ENCODE peak calls at places on chromosomes 2 and 18, in five cellular contexts. Q is mucosa of descending colon, V is EL, A is right atrium auricular region, B is substantia nigra. J is an unnamed sample.

GRCh38 chr2:120161190-120161589 is 62.0 kb downstream of the TMEM185B start:
- DNase-seq in Q (no peak), V (no peak), A (no peak), B (no peak), J (no peak)

GRCh38 chr18:49447810-49448745 is 12.4 kb downstream of the DYM start:
- DNase-seq in A (no peak), V (peak), Q (peak), B (no peak), J (no peak)

GRCh38 chr2:196481323-196481695 is 158.2 kb upstream of the CCDC150 start:
- DNase-seq in V (peak), B (no peak), Q (no peak), A (no peak), J (no peak)

GRCh38 chr2:88091943-88092342 is 24.3 kb downstream of the SMYD1 start:
- DNase-seq in A (no peak), B (no peak), V (no peak), Q (no peak), J (no peak)

GRCh38 chr2:15363142-15363541 is 198.0 kb downstream of the NBAS start:
- DNase-seq in V (peak), B (no peak), Q (no peak), A (no peak), J (no peak)

GRCh38 chr2:229701716-229702115 is 12.6 kb downstream of the DNER start:
- DNase-seq in B (no peak), A (no peak), V (no peak), Q (no peak), J (no peak)

GRCh38 chr2:97726311-97727064 is 13.1 kb downstream of the ZAP70 start:
- DNase-seq in Q (no peak), B (no peak), V (peak), A (no peak), J (no peak)

GRCh38 chr2:3662239-3662638 is 4.2 kb downstream of the ALLC start:
- DNase-seq in A (no peak), V (peak), Q (no peak), B (no peak), J (no peak)

GRCh38 chr2:205696541-205697441 is 14.5 kb downstream of the NRP2 start:
- DNase-seq in B (peak), V (no peak), A (no peak), Q (no peak), J (no peak)

GRCh38 chr2:37843554-37843953 is 81.5 kb upstream of the RMDN2 start:
- DNase-seq in Q (no peak), V (peak), A (no peak), B (no peak), J (no peak)

GRCh38 chr18:3594760-3595241 is 144.8 kb downstream of the TGIF1 start:
- DNase-seq in A (no peak), Q (peak), V (peak), B (no peak), J (no peak)

GRCh38 chr2:201135396-201135795 is 19.4 kb downstream of the CFLAR start:
- DNase-seq in A (no peak), Q (no peak), V (no peak), B (no peak), J (no peak)

GRCh38 chr2:45685299-45685698 is 33.8 kb downstream of the PRKCE start:
- DNase-seq in A (no peak), V (no peak), B (no peak), Q (peak), J (no peak)

GRCh38 chr18:58222439-58223125 is 178.6 kb downstream of the NEDD4L start:
- DNase-seq in B (no peak), Q (peak), V (peak), A (no peak), J (no peak)

GRCh38 chr2:238087211-238087610 is 12.9 kb upstream of the ESPNL start:
- DNase-seq in V (no peak), A (no peak), B (no peak), Q (no peak), J (no peak)

GRCh38 chr2:24083567-24084385 is 858 bp downstream of the TP53I3 start:
- DNase-seq in A (peak), V (peak), B (no peak), Q (peak), J (no peak)

GRCh38 chr18:79575891-79576685 is 103.5 kb upstream of the CTDP1 start:
- DNase-seq in A (no peak), Q (no peak), V (no peak), B (no peak), J (no peak)

GRCh38 chr18:8773980-8774379 is 68.6 kb downstream of the MTCL1 start:
- DNase-seq in Q (no peak), B (no peak), A (no peak), V (no peak), J (no peak)

GRCh38 chr18:46301081-46301480 is 196.9 kb downstream of the HAUS1 start:
- DNase-seq in V (no peak), A (no peak), B (no peak), Q (no peak), J (no peak)

GRCh38 chr2:205680067-205680466 is 2.2 kb upstream of the NRP2 start:
- DNase-seq in A (no peak), B (no peak), V (peak), Q (peak), J (no peak)

GRCh38 chr2:170747921-170748320 is 22.3 kb upstream of the ERICH2 start:
- DNase-seq in V (peak), B (no peak), A (no peak), Q (no peak), J (no peak)

GRCh38 chr2:229980440-229981184 is 58.3 kb downstream of the FBXO36 start:
- DNase-seq in B (no peak), V (peak), Q (peak), A (peak), J (no peak)

GRCh38 chr18:49227456-49227855 is 233.0 kb downstream of the DYM start:
- DNase-seq in B (no peak), Q (peak), V (no peak), A (no peak), J (no peak)

GRCh38 chr18:48940854-48941531 is 9.8 kb downstream of the SMAD7 start:
- DNase-seq in Q (peak), B (no peak), V (no peak), A (no peak), J (no peak)

GRCh38 chr2:190180313-190181065 is 118.0 kb upstream of the MSTN start:
- DNase-seq in B (peak), A (peak), V (peak), Q (peak), J (no peak)

GRCh38 chr2:96305091-96305978 is at the start of gene SNRNP200:
- DNase-seq in A (peak), Q (peak), B (peak), V (peak), J (no peak)

GRCh38 chr2:217065695-217066405 is 206.0 kb upstream of the TNP1 start:
- DNase-seq in Q (no peak), V (peak), B (no peak), A (no peak), J (no peak)

GRCh38 chr2:235926229-235926628 is 242.0 kb downstream of the GBX2 start:
- DNase-seq in A (no peak), Q (no peak), B (no peak), V (no peak), J (peak)

GRCh38 chr2:9071032-9071431 is 67.5 kb upstream of the MBOAT2 start:
- DNase-seq in B (no peak), Q (peak), V (peak), A (no peak), J (no peak)

GRCh38 chr2:9765611-9766531 is 77.4 kb upstream of the TAF1B start:
- DNase-seq in Q (peak), B (no peak), V (no peak), A (no peak), J (no peak)

GRCh38 chr2:182642328-182642727 is 73.7 kb upstream of the DNAJC10 start:
- DNase-seq in V (peak), A (peak), Q (peak), B (no peak), J (no peak)

GRCh38 chr18:76364282-76365259 is 130.5 kb downstream of the ZNF516 start:
- DNase-seq in V (no peak), B (no peak), Q (no peak), A (no peak), J (no peak)

GRCh38 chr2:207073791-207074678 is 91.7 kb downstream of the KLF7 start:
- DNase-seq in B (peak), V (peak), Q (no peak), A (no peak), J (no peak)